ENCODE peak calls at places on chromosomes 16 and 17, in six cellular contexts. Q, M, J, E, Z and K are unnamed samples.

GRCh38 chr16:4660454-4661007 is 32.8 kb upstream of the NUDT16L1 start:
- DNase-seq in E (no peak), J (peak), Z (no peak), M (peak), Q (no peak), K (no peak)

GRCh38 chr16:5060073-5060641 is 5.6 kb downstream of the C16orf89 start:
- DNase-seq in E (no peak), M (no peak), Q (no peak), J (no peak), Z (no peak), K (no peak)

GRCh38 chr17:78568494-78569115 is 8.6 kb downstream of the DNAH17 start:
- DNase-seq in J (no peak), M (no peak), Z (no peak), Q (no peak), E (no peak), K (no peak)

GRCh38 chr17:71438631-71439146 is 682.1 kb upstream of the SOX9 start:
- DNase-seq in Q (no peak), J (no peak), M (peak), Z (peak), E (no peak), K (peak)

GRCh38 chr16:68475071-68475470 is 26.8 kb upstream of the SMPD3 start:
- DNase-seq in Q (no peak), J (no peak), Z (no peak), E (no peak), M (no peak), K (peak)

GRCh38 chr16:23679986-23680336 is 1.3 kb downstream of the PLK1 start:
- DNase-seq in Z (no peak), E (no peak), Q (peak), J (no peak), M (no peak), K (no peak)

GRCh38 chr16:65294154-65294553 is 172.3 kb upstream of the CDH11 start:
- DNase-seq in E (no peak), Z (no peak), J (no peak), M (no peak), Q (no peak), K (no peak)

GRCh38 chr16:89052191-89052787 is 41.4 kb upstream of the ACSF3 start:
- DNase-seq in Z (no peak), E (no peak), J (peak), Q (no peak), M (no peak), K (peak)

GRCh38 chr17:34872640-34873039 is 88.6 kb downstream of the CCT6B start:
- DNase-seq in M (no peak), E (no peak), Q (no peak), J (no peak), Z (no peak), K (no peak)

GRCh38 chr17:49108318-49108717 is 24.3 kb upstream of the B4GALNT2 start:
- DNase-seq in J (no peak), E (peak), M (peak), Q (peak), Z (peak), K (no peak)

GRCh38 chr16:49575352-49576172 is 202.0 kb downstream of the C16orf78 start:
- DNase-seq in Q (peak), J (peak), E (no peak), Z (no peak), M (no peak), K (no peak)

GRCh38 chr16:34803683-34804416 is 1344.4 kb downstream of the TP53TG3F start:
- DNase-seq in E (no peak), Q (no peak), Z (no peak), J (no peak), M (no peak), K (no peak)

GRCh38 chr17:353213-353837 is 718 bp upstream of the RPH3AL start:
- DNase-seq in Q (no peak), J (no peak), Z (no peak), E (no peak), M (no peak), K (no peak)

GRCh38 chr16:11976850-11977205 is 294 bp downstream of the SNX29 start:
- DNase-seq in J (no peak), M (no peak), E (no peak), Z (no peak), Q (peak), K (no peak)

GRCh38 chr16:24815052-24815451 is 30.7 kb upstream of the SLC5A11 start:
- DNase-seq in Q (no peak), Z (no peak), J (no peak), E (no peak), M (no peak), K (no peak)

GRCh38 chr17:7107012-7107754 is 7.4 kb downstream of the ASGR2 start:
- DNase-seq in Z (no peak), Q (no peak), M (no peak), J (no peak), E (no peak), K (no peak)

GRCh38 chr16:3062553-3062952 is 2.9 kb upstream of the IL32 start:
- DNase-seq in J (no peak), E (no peak), Q (no peak), Z (no peak), M (no peak), K (no peak)